ENCODE peak calls at places on chromosomes 2 and 18, in six cellular contexts. U is activated CD8-positive, alpha-beta memory T cell treated with anti-CD3 and anti-CD28 coated beads for 4 hours; G is stimulated activated CD4-positive, alpha-beta T cell treated with anti-CD3 and anti-CD28 coated beads, Interleukin-15, amount 100 ng/mL, for 24 hours; M is nephron progenitor cell; T is HL-60; L is lung microvascular endothelial cell. V is an unnamed sample.

GRCh38 chr18:23619388-23619873 is 33.1 kb upstream of the NPC1 start:
- DNase-seq in M (peak), L (peak), T (no peak), G (peak), U (no peak), V (no peak)

GRCh38 chr2:153431114-153431513 is 47.4 kb downstream of the RPRM start:
- DNase-seq in T (no peak), M (no peak), L (no peak), U (no peak), G (no peak), V (no peak)

GRCh38 chr2:130759906-130760753 is 4.8 kb downstream of the AMER3 start:
- DNase-seq in M (no peak), T (no peak), G (no peak), U (no peak), L (no peak), V (no peak)

GRCh38 chr18:5891361-5892215 is 3.7 kb downstream of the TMEM200C start:
- DNase-seq in G (peak), M (no peak), U (no peak), L (no peak), T (no peak), V (no peak)

GRCh38 chr2:241612156-241613017 is 24.6 kb downstream of the THAP4 start:
- DNase-seq in U (no peak), M (no peak), G (no peak), T (no peak), L (no peak), V (no peak)

GRCh38 chr2:125073440-125073839 is 1048.4 kb downstream of the CNTNAP5 start:
- DNase-seq in M (no peak), L (no peak), G (no peak), T (no peak), U (no peak), V (no peak)

GRCh38 chr18:6994053-6994452 is 123.5 kb downstream of the LAMA1 start:
- DNase-seq in U (no peak), M (no peak), T (no peak), L (no peak), G (no peak), V (no peak)

GRCh38 chr2:72924353-72925240 is 7.3 kb downstream of the EMX1 start:
- DNase-seq in G (peak), U (no peak), M (peak), L (no peak), T (no peak), V (no peak)

GRCh38 chr18:59814872-59815271 is 84.9 kb upstream of the PMAIP1 start:
- DNase-seq in L (no peak), M (no peak), U (no peak), T (no peak), G (no peak), V (no peak)

GRCh38 chr2:165601866-165602636 is 132.6 kb downstream of the CSRNP3 start:
- DNase-seq in L (no peak), U (no peak), G (no peak), T (no peak), M (no peak), V (peak)

GRCh38 chr18:74556166-74556565 is 21.9 kb downstream of the CNDP1 start:
- DNase-seq in M (no peak), G (no peak), T (no peak), L (no peak), U (no peak), V (no peak)

GRCh38 chr2:71646028-71646427 is 192.7 kb downstream of the DYSF start:
- DNase-seq in L (peak), M (no peak), U (no peak), T (no peak), G (no peak), V (peak)

GRCh38 chr2:85188852-85189251 is 55.7 kb downstream of the TCF7L1 start:
- DNase-seq in M (no peak), G (no peak), U (no peak), T (no peak), L (no peak), V (no peak)

GRCh38 chr2:216554755-216555154 is 56.1 kb downstream of the RPL37A start:
- DNase-seq in T (no peak), G (no peak), L (no peak), M (no peak), U (no peak), V (no peak)

GRCh38 chr18:26383454-26384270 is 157.4 kb downstream of the TAF4B start:
- DNase-seq in M (peak), T (peak), G (no peak), L (peak), U (no peak), V (peak)

GRCh38 chr18:48106976-48107781 is 176.7 kb upstream of the SMAD2 start:
- DNase-seq in L (no peak), T (no peak), U (no peak), M (no peak), G (no peak), V (no peak)

GRCh38 chr2:10267036-10267435 is 35.7 kb upstream of the HPCAL1 start:
- DNase-seq in L (no peak), U (no peak), T (no peak), G (no peak), M (no peak), V (no peak)

GRCh38 chr18:12281861-12282260 is 26.2 kb upstream of the TUBB6 start:
- DNase-seq in T (no peak), L (no peak), U (no peak), M (no peak), G (no peak), V (no peak)

GRCh38 chr2:233829193-233830110 is 24.9 kb downstream of the HJURP start:
- DNase-seq in L (no peak), M (no peak), U (no peak), G (no peak), T (no peak), V (no peak)

GRCh38 chr18:29430416-29430815 is 1253.5 kb upstream of the CDH2 start:
- DNase-seq in L (no peak), U (no peak), M (no peak), T (no peak), G (no peak), V (no peak)

GRCh38 chr2:223972656-223973102 is 15.4 kb downstream of the MRPL44 start:
- DNase-seq in L (no peak), M (no peak), G (no peak), U (no peak), T (no peak), V (no peak)

GRCh38 chr2:6754412-6754811 is 111.3 kb downstream of the CMPK2 start:
- DNase-seq in G (no peak), M (peak), T (no peak), U (no peak), L (no peak), V (no peak)

GRCh38 chr2:126839711-126840110 is 59.0 kb upstream of the TEX51 start:
- DNase-seq in U (no peak), M (no peak), G (no peak), T (no peak), L (peak), V (no peak)

GRCh38 chr2:112683550-112684414 is 37.0 kb upstream of the NT5DC4 start:
- DNase-seq in M (no peak), U (no peak), T (no peak), G (no peak), L (no peak), V (no peak)